ENCODE peak calls at places on chromosomes 16 and 17, in ten cellular contexts. N, Z, O, D, B, L, E, P, M and S are unnamed samples.

GRCh38 chr16:6106061-6106460 is 1008.5 kb upstream of the EEF2KMT start:
- DNase-seq in N (no peak), P (no peak), E (no peak), O (no peak), Z (no peak), B (no peak), L (no peak), M (no peak), D (no peak), S (no peak)

GRCh38 chr17:82655038-82655479 is 6.8 kb upstream of the WDR45B start:
- DNase-seq in P (no peak), Z (no peak), L (no peak), D (no peak), O (peak; percentile 48), E (no peak), B (no peak), N (no peak), M (peak; percentile 9), S (no peak)

GRCh38 chr17:28008526-28008925 is 34.0 kb upstream of the NLK start:
- DNase-seq in E (no peak), N (no peak), O (peak; percentile 46), B (no peak), P (no peak), D (no peak), L (peak; percentile 84), M (peak; percentile 64), Z (no peak), S (no peak)

GRCh38 chr16:80816372-80816771 is 12.0 kb upstream of the CDYL2 start:
- DNase-seq in Z (no peak), P (no peak), B (no peak), O (no peak), L (no peak), D (no peak), M (no peak), E (no peak), N (no peak), S (no peak)

GRCh38 chr17:76697702-76698465 is 12.9 kb downstream of the MXRA7 start:
- DNase-seq in P (no peak), L (no peak), E (no peak), N (no peak), B (peak; percentile 89), Z (peak; percentile 65), D (no peak), M (peak; percentile 53), O (no peak), S (peak; percentile 45)

GRCh38 chr17:66451188-66452149 is 149.1 kb downstream of the PRKCA start:
- DNase-seq in O (peak; percentile 62), P (no peak), D (no peak), Z (peak; percentile 43), B (no peak), N (no peak), M (no peak), L (peak; percentile 74), E (no peak), S (no peak)

GRCh38 chr16:80280557-80280956 is 260.2 kb upstream of the DYNLRB2 start:
- DNase-seq in M (no peak), D (no peak), E (no peak), P (no peak), O (no peak), Z (no peak), L (no peak), N (no peak), B (no peak), S (no peak)

GRCh38 chr16:710500-711075 is 4.3 kb upstream of the METRN start:
- DNase-seq in O (no peak), P (no peak), N (no peak), Z (no peak), B (no peak), M (no peak), D (no peak), E (no peak), L (no peak), S (no peak)

GRCh38 chr16:61382435-61382834 is 653.8 kb downstream of the CDH8 start:
- DNase-seq in O (no peak), Z (no peak), B (no peak), M (no peak), D (no peak), P (no peak), L (no peak), N (no peak), E (no peak), S (no peak)

GRCh38 chr17:41736983-41737679 is 2.7 kb upstream of the HAP1 start:
- DNase-seq in M (no peak), P (no peak), L (no peak), B (no peak), O (no peak), E (no peak), Z (no peak), D (no peak), N (no peak), S (no peak)

GRCh38 chr16:53090591-53091507 is 36.1 kb downstream of the CHD9 start:
- DNase-seq in N (peak; percentile 73), Z (peak; percentile 42), E (no peak), O (no peak), B (no peak), P (no peak), L (no peak), M (peak; percentile 66), D (peak; percentile 82), S (no peak)